ENCODE peak calls at places on chromosomes 16 and 17, in six cellular contexts. J is K562, M is prostate gland, F is GM23338, A is stomach, G is GM12878. C is an unnamed sample.
A peak's percentile ranks its signal among the peaks of the same experiment; 100 is the strongest.

GRCh38 chr17:64133546-64134215 is 3.7 kb upstream of the ERN1 start:
- DNase-seq in G (no peak), F (peak; percentile 83), A (no peak), J (peak; percentile 64), M (no peak), C (no peak)

GRCh38 chr16:51984395-51984794 is 562.5 kb downstream of the TOX3 start:
- DNase-seq in F (no peak), G (no peak), J (no peak), M (no peak), A (no peak), C (no peak)

GRCh38 chr16:2475413-2476344 is 752 bp downstream of the TBC1D24 start:
- DNase-seq in A (peak; percentile 53), F (peak; percentile 61), J (peak; percentile 44), G (no peak), M (no peak), C (no peak)

GRCh38 chr17:17739388-17740066 is 58.3 kb downstream of the RAI1 start:
- DNase-seq in F (no peak), M (no peak), A (peak; percentile 50), G (no peak), J (peak; percentile 66), C (no peak)

GRCh38 chr17:55432358-55433028 is 10.9 kb upstream of the MMD start:
- DNase-seq in M (no peak), G (no peak), F (no peak), A (no peak), J (no peak), C (no peak)

GRCh38 chr16:15830832-15831451 is 25.9 kb downstream of the MYH11 start:
- DNase-seq in M (no peak), J (no peak), A (no peak), G (no peak), F (no peak), C (no peak)

GRCh38 chr16:83470406-83470805 is 337.4 kb upstream of the HSBP1 start:
- DNase-seq in J (no peak), F (no peak), A (no peak), M (no peak), G (no peak), C (no peak)

GRCh38 chr17:69117855-69118758 is 23.6 kb downstream of the ABCA6 start:
- DNase-seq in M (no peak), J (no peak), A (no peak), G (peak; percentile 47), F (no peak), C (no peak)

GRCh38 chr17:57404073-57404472 is 147.8 kb downstream of the MSI2 start:
- DNase-seq in J (no peak), G (no peak), A (no peak), F (no peak), M (no peak), C (no peak)

GRCh38 chr17:78675836-78676235 is 98.6 kb upstream of the DNAH17 start:
- DNase-seq in F (no peak), A (no peak), M (no peak), J (no peak), G (no peak), C (no peak)

GRCh38 chr16:84299734-84300440 is 5.2 kb downstream of the WFDC1 start:
- DNase-seq in A (no peak), J (no peak), G (no peak), F (peak; percentile 63), M (no peak), C (no peak)

GRCh38 chr16:85524630-85525463 is 88.3 kb upstream of the GSE1 start:
- DNase-seq in G (no peak), M (no peak), A (peak; percentile 53), J (no peak), F (no peak), C (peak; percentile 59)

GRCh38 chr16:11913425-11914079 is 2.2 kb downstream of the GSPT1 start:
- DNase-seq in F (no peak), J (peak; percentile 19), G (no peak), M (no peak), A (no peak), C (no peak)

GRCh38 chr16:74666010-74666421 is 661 bp downstream of the RFWD3 start:
- DNase-seq in F (no peak), G (no peak), J (no peak), A (no peak), M (no peak), C (no peak)

GRCh38 chr17:73644145-73645049 is at the start of gene SDK2:
- DNase-seq in M (peak; percentile 18), G (no peak), J (no peak), A (peak; percentile 22), F (peak; percentile 49), C (no peak)

GRCh38 chr17:38320482-38320881 is 23.3 kb downstream of the GPR179 start:
- DNase-seq in A (no peak), M (peak; percentile 67), G (no peak), F (no peak), J (no peak), C (peak; percentile 67)

GRCh38 chr17:39996162-39996561 is 15.6 kb downstream of the PSMD3 start:
- DNase-seq in A (no peak), M (no peak), F (no peak), G (no peak), J (no peak), C (no peak)

GRCh38 chr16:84597518-84598390 is 20.1 kb downstream of the COTL1 start:
- DNase-seq in G (no peak), J (no peak), M (no peak), A (no peak), F (no peak), C (no peak)

GRCh38 chr17:77875881-77876509 is 82.5 kb upstream of the TNRC6C start:
- DNase-seq in F (no peak), M (no peak), A (no peak), G (no peak), J (peak; percentile 93), C (no peak)

GRCh38 chr16:2516391-2517240 is 2.9 kb downstream of the ATP6V0C start:
- DNase-seq in G (no peak), J (no peak), F (no peak), A (no peak), M (no peak), C (no peak)

GRCh38 chr17:59425085-59425901 is 93.8 kb downstream of the YPEL2 start:
- DNase-seq in F (peak; percentile 21), M (no peak), G (no peak), A (no peak), J (no peak), C (no peak)

GRCh38 chr17:48457080-48457836 is 27.2 kb upstream of the SKAP1 start:
- DNase-seq in F (peak; percentile 86), G (no peak), A (peak; percentile 63), M (peak; percentile 26), J (peak; percentile 72), C (peak; percentile 20)

GRCh38 chr17:4789951-4790704 is 1.4 kb downstream of the GLTPD2 start:
- DNase-seq in A (peak; percentile 90), M (peak; percentile 81), F (peak; percentile 79), J (peak; percentile 91), G (no peak), C (peak; percentile 75)
- TF ChIP-seq POLR2AphosphoS5 in A (peak; percentile 85), M (peak; percentile 60), F (peak; percentile 47), J (no peak), G (no peak), C (peak; percentile 89)

GRCh38 chr17:10793256-10793655 is 10.6 kb downstream of the TMEM238L start:
- DNase-seq in J (no peak), F (no peak), G (no peak), A (no peak), M (no peak), C (no peak)

GRCh38 chr17:10787306-10788020 is 16.4 kb downstream of the TMEM238L start:
- DNase-seq in F (no peak), M (no peak), J (no peak), G (no peak), A (no peak), C (no peak)

GRCh38 chr17:10790491-10791401 is 13.2 kb downstream of the TMEM238L start:
- DNase-seq in G (no peak), A (peak; percentile 87), M (peak; percentile 42), J (peak; percentile 7), F (no peak), C (no peak)

GRCh38 chr17:10789694-10790271 is 14.1 kb downstream of the TMEM238L start:
- DNase-seq in M (no peak), A (no peak), J (no peak), G (no peak), F (no peak), C (no peak)

GRCh38 chr17:10792156-10792555 is 11.7 kb downstream of the TMEM238L start:
- DNase-seq in J (no peak), A (peak; percentile 85), G (no peak), F (no peak), M (no peak), C (peak; percentile 75)
- H3K27ac ChIP-seq in J (no peak overlapping the region), A (peak overlapping the region; percentile 86), G (no peak overlapping the region), F (no peak overlapping the region), M (no peak overlapping the region), C (peak overlapping the region; percentile 68)

GRCh38 chr16:10180771-10181163 is 1.5 kb downstream of the GRIN2A start:
- DNase-seq in G (no peak), M (no peak), A (no peak), F (peak; percentile 97), J (peak; percentile 68), C (no peak)
- H3K4me3 ChIP-seq in G (no peak overlapping the region), M (no peak overlapping the region), A (peak overlapping the region; percentile 49), F (peak overlapping the region; percentile 84), J (no peak overlapping the region), C (no peak overlapping the region)

GRCh38 chr17:11302395-11302932 is 61.5 kb downstream of the SHISA6 start:
- DNase-seq in G (no peak), J (no peak), F (no peak), M (no peak), A (no peak), C (no peak)

GRCh38 chr17:11303773-11304394 is 62.9 kb downstream of the SHISA6 start:
- DNase-seq in F (no peak), J (no peak), M (no peak), G (no peak), A (no peak), C (no peak)

GRCh38 chr17:11300738-11301137 is 59.7 kb downstream of the SHISA6 start:
- DNase-seq in J (no peak), M (no peak), G (no peak), F (no peak), A (no peak), C (no peak)

GRCh38 chr17:11305524-11305923 is 64.5 kb downstream of the SHISA6 start:
- DNase-seq in G (no peak), F (no peak), A (no peak), J (no peak), M (no peak), C (no peak)

DNA sequence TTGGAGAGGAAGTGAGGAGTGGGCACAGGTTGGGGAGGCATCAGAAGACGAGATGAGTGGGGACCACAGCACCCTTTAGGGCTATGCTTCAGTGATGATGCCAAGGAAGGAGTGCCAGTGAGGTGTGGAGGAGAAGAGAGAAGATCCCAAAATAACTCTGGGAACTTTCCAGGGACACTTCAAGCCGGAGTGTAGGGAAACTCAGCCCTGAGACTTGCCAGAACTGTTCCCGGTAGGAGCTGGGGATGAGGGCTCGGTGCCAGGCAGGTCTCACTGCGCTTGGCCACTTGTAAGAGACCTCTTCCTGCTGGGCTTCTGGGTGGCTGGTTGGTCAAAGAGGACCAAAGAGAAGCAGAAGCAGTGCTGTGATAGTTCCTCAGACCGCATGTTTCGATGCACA is 63.6 kb downstream of the SHISA6 start:
- DNase-seq in G (no peak), F (no peak), J (no peak), M (no peak), A (no peak), C (no peak)
- TF ChIP-seq POLR2AphosphoS5 in G (no peak), F (no peak), J (no peak), M (peak; percentile 19), A (no peak), C (no peak)

C was measured in breast epithelium.